ENCODE peak calls at places on chromosomes 7 and 10, in seven cellular contexts. Y is endodermal cell; X is A549; K is mesenchymal stem cell; O is spleen; G is RWPE1; U is CD4-positive, alpha-beta memory T cell. Z is an unnamed sample.

GRCh38 chr10:98074315-98074911 is 44.0 kb upstream of the CRTAC1 start:
- DNase-seq in Y (peak), X (no peak), K (peak), O (no peak), G (peak), U (no peak), Z (no peak)

GRCh38 chr7:1706381-1706720 is 36.3 kb downstream of the ELFN1 start:
- DNase-seq in Y (no peak), X (no peak), K (no peak), O (peak), G (no peak), U (no peak), Z (no peak)

GRCh38 chr7:33854951-33855350 is 50.4 kb upstream of the BMPER start:
- DNase-seq in Y (no peak), X (no peak), K (peak), O (no peak), G (no peak), U (no peak), Z (no peak)

GRCh38 chr7:106344861-106345260 is 60.1 kb upstream of the NAMPT start:
- DNase-seq in Y (no peak), X (no peak), K (peak), O (no peak), G (no peak), U (no peak), Z (no peak)

GRCh38 chr7:98619450-98620321 is 2.6 kb downstream of the NPTX2 start:
- DNase-seq in Y (peak), X (no peak), K (no peak), O (no peak), G (no peak), U (no peak), Z (no peak)

GRCh38 chr10:96626795-96627194 is 40.0 kb upstream of the TM9SF3 start:
- DNase-seq in Y (peak), X (no peak), K (no peak), O (no peak), G (no peak), U (no peak), Z (no peak)

GRCh38 chr10:121580276-121581116 is 17.7 kb downstream of the FGFR2 start:
- DNase-seq in Y (peak), X (no peak), K (peak), O (no peak), G (no peak), U (no peak), Z (no peak)

GRCh38 chr10:50325449-50326188 is 74.3 kb upstream of the ASAH2 start:
- DNase-seq in Y (no peak), X (peak), K (peak), O (no peak), G (peak), U (no peak), Z (peak)

GRCh38 chr7:75916259-75916658 is 1.3 kb downstream of the POR start:
- DNase-seq in Y (no peak), X (no peak), K (no peak), O (no peak), G (no peak), U (no peak), Z (no peak)

GRCh38 chr10:97903128-97904025 is 53.7 kb downstream of the GOLGA7B start:
- DNase-seq in Y (no peak), X (no peak), K (no peak), O (no peak), G (no peak), U (no peak), Z (no peak)

GRCh38 chr7:149686001-149686400 is 87.4 kb downstream of the ZNF467 start:
- DNase-seq in Y (no peak), X (no peak), K (no peak), O (no peak), G (no peak), U (no peak), Z (no peak)

GRCh38 chr10:126350216-126350992 is 37.9 kb downstream of the ADAM12 start:
- DNase-seq in Y (no peak), X (peak), K (peak), O (no peak), G (peak), U (no peak), Z (no peak)

GRCh38 chr10:63217120-63217605 is 84.0 kb downstream of the NRBF2 start:
- DNase-seq in Y (no peak), X (peak), K (peak), O (no peak), G (peak), U (peak), Z (no peak)

GRCh38 chr10:103667390-103667789 is 173.9 kb downstream of the NEURL1 start:
- DNase-seq in Y (peak), X (no peak), K (peak), O (no peak), G (no peak), U (no peak), Z (no peak)

GRCh38 chr7:112137141-112138101 is 68.8 kb downstream of the DOCK4 start:
- DNase-seq in Y (peak), X (no peak), K (no peak), O (no peak), G (no peak), U (no peak), Z (no peak)

GRCh38 chr7:14579971-14580370 is 322.6 kb downstream of the DGKB start:
- DNase-seq in Y (no peak), X (no peak), K (no peak), O (no peak), G (no peak), U (no peak), Z (no peak)

GRCh38 chr10:74882427-74882826 is 56.0 kb downstream of the KAT6B start:
- DNase-seq in Y (no peak), X (no peak), K (peak), O (no peak), G (no peak), U (no peak), Z (no peak)

GRCh38 chr7:106365252-106366005 is 80.6 kb upstream of the NAMPT start:
- DNase-seq in Y (no peak), X (no peak), K (no peak), O (peak), G (peak), U (no peak), Z (no peak)

GRCh38 chr10:106559442-106559841 is 605.1 kb downstream of the SORCS1 start:
- DNase-seq in Y (no peak), X (no peak), K (peak), O (no peak), G (no peak), U (no peak), Z (no peak)

GRCh38 chr7:1815051-1815481 is 145.0 kb downstream of the ELFN1 start:
- DNase-seq in Y (no peak), X (no peak), K (no peak), O (peak), G (no peak), U (no peak), Z (no peak)

GRCh38 chr10:77160679-77161078 is 476.9 kb downstream of the KCNMA1 start:
- DNase-seq in Y (no peak), X (no peak), K (peak), O (no peak), G (peak), U (no peak), Z (no peak)

GRCh38 chr10:84076540-84077195 is 62.6 kb upstream of the GHITM start:
- DNase-seq in Y (peak), X (no peak), K (peak), O (no peak), G (no peak), U (no peak), Z (peak)

GRCh38 chr7:92834661-92835139 is 1.7 kb downstream of the CDK6 start:
- DNase-seq in Y (peak), X (peak), K (peak), O (no peak), G (peak), U (no peak), Z (no peak)
- H3K27ac ChIP-seq in Y (peak), X (peak), K (peak), O (peak), G (peak), U (peak), Z (peak)

GRCh38 chr10:132395704-132396494 is 1.1 kb upstream of the PWWP2B start:
- DNase-seq in Y (peak), X (no peak), K (peak), O (peak), G (no peak), U (no peak), Z (peak)

GRCh38 chr10:132392811-132393694 is 3.9 kb upstream of the PWWP2B start:
- DNase-seq in Y (no peak), X (no peak), K (peak), O (peak), G (no peak), U (no peak), Z (no peak)

GRCh38 chr10:132394936-132395703 is 1.9 kb upstream of the PWWP2B start:
- DNase-seq in Y (no peak), X (no peak), K (no peak), O (peak), G (no peak), U (no peak), Z (no peak)

GRCh38 chr10:132393695-132394181 is 3.3 kb upstream of the PWWP2B start:
- DNase-seq in Y (no peak), X (no peak), K (no peak), O (peak), G (no peak), U (no peak), Z (no peak)

DNA sequence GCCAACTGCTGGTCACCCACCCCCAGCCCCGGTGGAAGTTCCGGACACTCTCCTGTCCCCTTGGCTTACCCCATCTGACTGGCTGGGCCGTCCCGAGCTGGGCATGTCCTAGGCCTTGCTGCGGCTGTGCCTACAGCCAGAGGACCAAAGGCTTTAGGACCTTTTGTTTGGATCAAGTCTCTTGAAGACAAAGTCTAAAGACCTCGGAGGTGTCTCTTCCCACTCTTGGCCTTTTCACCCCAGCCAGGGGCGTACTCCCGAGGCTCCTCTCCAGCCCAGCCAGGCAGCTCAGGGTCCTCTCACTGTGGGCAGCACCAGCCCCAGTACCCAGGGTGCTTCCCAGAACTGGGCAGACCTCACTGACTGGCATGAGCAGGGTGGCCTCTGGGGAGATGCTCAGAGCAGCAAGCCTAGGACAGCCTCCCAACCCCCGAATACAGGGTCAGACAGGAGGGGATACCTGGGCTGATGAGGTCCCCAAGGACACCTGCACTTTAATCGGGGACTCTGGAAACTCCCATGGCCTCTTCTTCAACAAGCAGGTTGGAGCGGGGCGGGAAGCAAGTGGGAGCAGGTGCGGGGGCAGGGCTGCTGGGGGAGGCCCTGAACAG is 2.7 kb upstream of the PWWP2B start:
- DNase-seq in Y (no peak), X (no peak), K (no peak), O (peak), G (no peak), U (no peak), Z (no peak)
- H3K27ac ChIP-seq in Y (no peak), X (no peak), K (no peak), O (peak), G (peak), U (no peak), Z (peak)

GRCh38 chr10:59706851-59707797 is 2.5 kb downstream of the SLC16A9 start:
- DNase-seq in Y (no peak), X (no peak), K (no peak), O (no peak), G (no peak), U (no peak), Z (no peak)

GRCh38 chr10:59708816-59709471 is 706 bp downstream of the SLC16A9 start:
- DNase-seq in Y (peak), X (peak), K (peak), O (peak), G (peak), U (no peak), Z (peak)

GRCh38 chr10:59713196-59713821 is 3.7 kb upstream of the SLC16A9 start:
- DNase-seq in Y (no peak), X (no peak), K (no peak), O (no peak), G (no peak), U (no peak), Z (no peak)

GRCh38 chr10:59711871-59712491 is 2.3 kb upstream of the SLC16A9 start:
- DNase-seq in Y (no peak), X (no peak), K (no peak), O (no peak), G (no peak), U (no peak), Z (no peak)

GRCh38 chr10:59709472-59710125 is at the start of gene SLC16A9:
- DNase-seq in Y (peak), X (peak), K (peak), O (peak), G (peak), U (no peak), Z (peak)
- H3K27ac ChIP-seq in Y (peak), X (peak), K (no peak), O (peak), G (no peak), U (no peak), Z (peak)

GRCh38 chr10:110721406-110722038 is 77.4 kb downstream of the RBM20 start:
- DNase-seq in Y (no peak), X (no peak), K (no peak), O (no peak), G (no peak), U (no peak), Z (peak)
- H3K27ac ChIP-seq in Y (no peak), X (no peak), K (no peak), O (no peak), G (no peak), U (no peak), Z (peak)

GRCh38 chr10:69411476-69411875 is 5.2 kb downstream of the TACR2 start:
- DNase-seq in Y (no peak), X (no peak), K (no peak), O (no peak), G (no peak), U (no peak), Z (no peak)

GRCh38 chr10:69415049-69415448 is 1.7 kb downstream of the TACR2 start:
- DNase-seq in Y (no peak), X (no peak), K (no peak), O (peak), G (no peak), U (no peak), Z (no peak)

GRCh38 chr10:69412232-69412631 is 4.5 kb downstream of the TACR2 start:
- DNase-seq in Y (no peak), X (no peak), K (no peak), O (peak), G (no peak), U (no peak), Z (no peak)

GRCh38 chr10:69414036-69415018 is 2.4 kb downstream of the TACR2 start:
- DNase-seq in Y (no peak), X (no peak), K (no peak), O (peak), G (no peak), U (no peak), Z (no peak)

DNA sequence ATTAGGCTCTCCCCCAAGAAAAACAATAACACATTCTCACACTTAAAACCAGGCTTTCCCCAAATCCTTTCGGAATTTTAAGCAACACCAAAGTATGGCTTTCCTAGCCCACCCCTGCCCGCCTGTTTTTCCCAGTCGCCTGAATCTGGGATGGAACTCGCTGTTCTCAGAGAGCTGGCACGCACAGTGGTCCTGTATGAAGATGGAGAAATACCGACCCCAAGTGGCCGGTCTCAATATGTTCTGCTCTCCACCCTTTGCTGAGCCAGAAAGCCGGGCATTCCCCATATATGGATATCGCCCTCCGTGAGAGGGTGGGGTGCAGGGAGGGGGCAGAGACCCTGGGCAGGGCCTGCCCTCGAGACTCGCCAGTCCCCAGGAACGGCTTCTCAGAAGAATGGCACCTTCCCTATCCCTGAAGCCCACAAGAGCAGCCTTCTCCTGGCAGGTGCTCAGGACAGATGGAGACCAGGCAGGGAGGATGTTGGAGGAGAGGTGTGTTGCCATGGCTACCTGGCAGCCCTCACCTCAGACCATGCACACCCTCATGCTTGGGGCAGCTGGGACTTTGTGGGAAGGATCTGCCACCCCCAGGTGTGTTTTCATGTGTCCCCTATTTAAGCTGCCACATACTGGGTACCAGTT is 3.4 kb downstream of the TACR2 start:
- DNase-seq in Y (peak), X (no peak), K (peak), O (peak), G (peak), U (no peak), Z (peak)
- H3K27ac ChIP-seq in Y (no peak), X (no peak), K (no peak), O (no peak), G (no peak), U (no peak), Z (no peak)

GRCh38 chr10:12807096-12807755 is 194.3 kb downstream of the CCDC3 start:
- DNase-seq in Y (no peak), X (no peak), K (no peak), O (no peak), G (no peak), U (no peak), Z (no peak)

GRCh38 chr10:12807982-12808613 is 193.4 kb downstream of the CCDC3 start:
- DNase-seq in Y (no peak), X (no peak), K (no peak), O (no peak), G (no peak), U (no peak), Z (no peak)

GRCh38 chr10:12814166-12814565 is 187.3 kb downstream of the CCDC3 start:
- DNase-seq in Y (no peak), X (no peak), K (no peak), O (peak), G (no peak), U (no peak), Z (no peak)

GRCh38 chr10:12812541-12812940 is 189.0 kb downstream of the CCDC3 start:
- DNase-seq in Y (no peak), X (no peak), K (no peak), O (peak), G (no peak), U (no peak), Z (no peak)

DNA sequence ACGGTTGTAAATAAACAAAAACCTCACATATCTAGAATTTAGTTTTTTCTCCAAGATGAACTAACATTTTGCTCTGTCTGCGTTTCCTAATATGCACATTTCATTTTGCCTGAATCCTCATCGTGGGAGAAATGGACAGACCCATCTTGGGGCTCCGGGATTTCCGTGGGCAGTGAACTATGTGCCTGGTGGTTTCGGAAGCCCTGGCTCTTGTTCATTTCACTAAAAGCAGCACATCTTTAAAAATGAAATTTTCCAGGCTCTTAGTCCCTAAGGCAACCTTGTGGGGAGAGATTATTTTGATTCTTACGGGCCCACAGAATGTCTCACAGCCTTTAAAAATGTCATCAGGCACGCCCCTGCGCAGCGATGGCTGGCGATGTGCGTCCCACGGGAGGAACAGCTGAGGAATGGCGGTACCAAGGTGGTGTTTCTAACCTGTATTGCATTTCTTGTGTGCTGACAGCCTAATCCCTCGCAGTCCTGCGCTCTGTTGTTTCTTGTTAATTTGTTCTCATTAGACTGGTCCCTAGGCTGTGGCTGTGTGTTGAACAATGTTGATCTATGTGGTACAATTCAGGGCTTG is 189.7 kb downstream of the CCDC3 start:
- DNase-seq in Y (no peak), X (no peak), K (no peak), O (no peak), G (no peak), U (no peak), Z (no peak)
- H3K27ac ChIP-seq in Y (no peak), X (no peak), K (no peak), O (no peak), G (no peak), U (no peak), Z (no peak)

GRCh38 chr7:50229964-50230363 is 74.6 kb upstream of the IKZF1 start:
- DNase-seq in Y (no peak), X (no peak), K (no peak), O (no peak), G (no peak), U (no peak), Z (no peak)
- H3K27ac ChIP-seq in Y (no peak), X (no peak), K (no peak), O (no peak), G (no peak), U (no peak), Z (no peak)

GRCh38 chr7:36971515-36972139 is 247.3 kb upstream of the AOAH start:
- DNase-seq in Y (no peak), X (no peak), K (no peak), O (no peak), G (no peak), U (no peak), Z (no peak)
- H3K27ac ChIP-seq in Y (no peak), X (no peak), K (no peak), O (peak), G (no peak), U (no peak), Z (no peak)

GRCh38 chr7:12686894-12687212 is 580 bp upstream of the ARL4A start:
- DNase-seq in Y (no peak), X (no peak), K (no peak), O (no peak), G (no peak), U (no peak), Z (no peak)

GRCh38 chr7:12685550-12685949 is 1.9 kb upstream of the ARL4A start:
- DNase-seq in Y (peak), X (peak), K (peak), O (no peak), G (no peak), U (peak), Z (no peak)

GRCh38 chr7:12684733-12685132 is 2.7 kb upstream of the ARL4A start:
- DNase-seq in Y (no peak), X (no peak), K (no peak), O (no peak), G (no peak), U (no peak), Z (no peak)

GRCh38 chr7:12687213-12688171 is at the start of gene ARL4A:
- DNase-seq in Y (peak), X (peak), K (peak), O (peak), G (peak), U (peak), Z (peak)

DNA sequence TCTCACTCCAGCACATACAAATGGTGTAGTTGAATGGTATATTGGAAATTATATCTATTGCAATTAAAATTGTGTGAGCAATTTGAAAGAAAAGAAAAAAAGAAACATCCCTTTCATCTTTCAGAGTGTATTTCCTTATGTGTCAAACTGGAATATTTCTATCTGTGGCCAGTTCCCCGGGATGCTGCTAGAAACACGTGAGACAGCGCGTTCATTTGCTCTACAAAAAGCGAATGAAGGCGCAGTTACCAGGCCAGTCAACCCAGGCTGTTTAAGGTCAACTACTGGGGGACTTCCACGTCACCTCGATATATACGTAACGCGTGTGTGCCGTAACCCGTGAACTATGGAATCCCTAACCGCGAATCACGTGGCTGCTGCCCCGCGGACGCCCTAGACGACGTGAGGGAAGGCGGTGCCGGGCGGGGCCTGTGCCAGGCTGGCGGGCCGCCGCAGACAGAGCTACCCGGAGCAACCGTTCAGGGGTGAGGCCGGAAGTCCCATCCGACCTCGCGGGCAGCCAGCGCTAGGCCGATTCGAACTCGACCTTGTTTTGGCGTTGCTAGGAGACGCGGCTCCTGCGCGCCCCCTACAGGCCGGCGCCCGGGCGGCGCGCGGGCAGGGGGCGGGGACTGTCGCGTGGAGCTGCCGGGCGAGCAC is 1.1 kb upstream of the ARL4A start:
- DNase-seq in Y (peak), X (peak), K (peak), O (peak), G (peak), U (peak), Z (peak)
- H3K27ac ChIP-seq in Y (peak), X (peak), K (no peak), O (peak), G (peak), U (peak), Z (peak)